ENCODE peak calls at places on chromosomes 3 and 15, in five cellular contexts. S, Q, N, C and M are unnamed samples.

GRCh38 chr15:85702321-85703230 is 92.1 kb downstream of the KLHL25 start:
- DNase-seq in S (no peak), Q (no peak), N (no peak), C (no peak), M (no peak)

GRCh38 chr15:22884344-22884743 is 45.9 kb downstream of the NIPA2 start:
- DNase-seq in S (no peak), Q (no peak), N (no peak), C (no peak), M (no peak)

GRCh38 chr3:66376568-66376967 is 124.3 kb downstream of the LRIG1 start:
- DNase-seq in S (no peak), Q (no peak), N (peak; percentile 84), C (peak; percentile 50), M (no peak)

GRCh38 chr3:165259518-165260193 is 63.5 kb upstream of the SLITRK3 start:
- DNase-seq in S (no peak), Q (no peak), N (no peak), C (peak; percentile 16), M (no peak)

GRCh38 chr3:105367063-105367405 is 325 bp downstream of the ALCAM start:
- DNase-seq in S (peak; percentile 40), Q (no peak), N (no peak), C (peak; percentile 59), M (peak; percentile 14)

GRCh38 chr3:167246252-167246651 is 133.8 kb downstream of the ZBBX start:
- DNase-seq in S (no peak), Q (no peak), N (no peak), C (no peak), M (no peak)

GRCh38 chr3:136994772-136995516 is 37.2 kb downstream of the IL20RB start:
- DNase-seq in S (peak; percentile 89), Q (peak; percentile 90), N (peak; percentile 94), C (peak; percentile 83), M (peak; percentile 84)

GRCh38 chr3:186605078-186605477 is 7.8 kb upstream of the AHSG start:
- DNase-seq in S (no peak), Q (no peak), N (no peak), C (no peak), M (no peak)

GRCh38 chr15:53307952-53308624 is 451.4 kb downstream of the WDR72 start:
- DNase-seq in S (no peak), Q (no peak), N (no peak), C (no peak), M (no peak)

GRCh38 chr15:31304736-31305365 is 21.8 kb upstream of the KLF13 start:
- DNase-seq in S (no peak), Q (no peak), N (peak; percentile 78), C (no peak), M (no peak)

GRCh38 chr15:73746883-73747282 is 6.3 kb downstream of the INSYN1 start:
- DNase-seq in S (no peak), Q (no peak), N (no peak), C (no peak), M (no peak)

GRCh38 chr15:92797168-92798052 is 102.7 kb upstream of the CHD2 start:
- DNase-seq in S (no peak), Q (no peak), N (no peak), C (no peak), M (no peak)

GRCh38 chr3:161314836-161315391 is 56.4 kb downstream of the SPTSSB start:
- DNase-seq in S (no peak), Q (no peak), N (no peak), C (no peak), M (no peak)

GRCh38 chr3:27317096-27317495 is 52.1 kb downstream of the NEK10 start:
- DNase-seq in S (no peak), Q (no peak), N (no peak), C (no peak), M (no peak)

GRCh38 chr3:48859188-48859587 is 11.5 kb upstream of the PRKAR2A start:
- DNase-seq in S (no peak), Q (peak; percentile 45), N (no peak), C (no peak), M (no peak)

GRCh38 chr3:14539384-14540208 is 546 bp downstream of the GRIP2 start:
- DNase-seq in S (no peak), Q (peak; percentile 55), N (no peak), C (no peak), M (no peak)

GRCh38 chr3:16060358-16060852 is 114.1 kb upstream of the GALNT15 start:
- DNase-seq in S (no peak), Q (peak; percentile 86), N (peak; percentile 94), C (no peak), M (no peak)

GRCh38 chr3:184539801-184540440 is 21.7 kb upstream of the EPHB3 start:
- DNase-seq in S (no peak), Q (no peak), N (peak; percentile 37), C (no peak), M (no peak)

GRCh38 chr3:45100998-45101407 is 45.2 kb downstream of the CDCP1 start:
- DNase-seq in S (no peak), Q (no peak), N (no peak), C (no peak), M (no peak)

GRCh38 chr15:81752974-81753373 is 292.8 kb downstream of the MEX3B start:
- DNase-seq in S (no peak), Q (no peak), N (no peak), C (no peak), M (no peak)

GRCh38 chr15:77579498-77580188 is 53.1 kb downstream of the LINGO1 start:
- DNase-seq in S (no peak), Q (no peak), N (no peak), C (no peak), M (no peak)

GRCh38 chr3:52422669-52423068 is 22.2 kb downstream of the SEMA3G start:
- DNase-seq in S (no peak), Q (no peak), N (no peak), C (no peak), M (no peak)

GRCh38 chr3:150523538-150523937 is 22.8 kb downstream of the SERP1 start:
- DNase-seq in S (no peak), Q (no peak), N (no peak), C (no peak), M (no peak)

GRCh38 chr3:95797081-95797480 is 1017.3 kb upstream of the EPHA6 start:
- DNase-seq in S (no peak), Q (no peak), N (no peak), C (no peak), M (no peak)

GRCh38 chr3:195073866-195074860 is 196.8 kb downstream of the XXYLT1 start:
- DNase-seq in S (peak; percentile 10), Q (peak; percentile 36), N (no peak), C (no peak), M (no peak)

GRCh38 chr15:89760303-89761008 is 9.4 kb upstream of the MESP1 start:
- DNase-seq in S (peak; percentile 87), Q (peak; percentile 90), N (peak; percentile 95), C (peak; percentile 73), M (peak; percentile 86)

GRCh38 chr15:56857828-56858227 is 60.6 kb upstream of the TCF12 start:
- DNase-seq in S (no peak), Q (no peak), N (no peak), C (no peak), M (no peak)

GRCh38 chr3:196979545-196979944 is 10.9 kb upstream of the PIGZ start:
- DNase-seq in S (peak; percentile 18), Q (peak; percentile 70), N (no peak), C (no peak), M (no peak)

GRCh38 chr15:65331811-65332210 is 27.3 kb downstream of the RNU5B-1 start:
- DNase-seq in S (no peak), Q (peak; percentile 20), N (no peak), C (no peak), M (no peak)

GRCh38 chr15:32849769-32850668 is 132.2 kb downstream of the GREM1 start:
- DNase-seq in S (no peak), Q (no peak), N (no peak), C (no peak), M (no peak)

GRCh38 chr3:61448378-61448777 is 113.0 kb upstream of the PTPRG start:
- DNase-seq in S (no peak), Q (no peak), N (no peak), C (no peak), M (peak; percentile 6)

GRCh38 chr3:71692139-71692538 is 33.1 kb downstream of the EIF4E3 start:
- DNase-seq in S (no peak), Q (no peak), N (no peak), C (no peak), M (no peak)

GRCh38 chr3:71685686-71686085 is 39.5 kb downstream of the EIF4E3 start:
- DNase-seq in S (no peak), Q (no peak), N (no peak), C (no peak), M (no peak)

GRCh38 chr3:71688121-71688520 is 37.1 kb downstream of the EIF4E3 start:
- DNase-seq in S (no peak), Q (no peak), N (no peak), C (no peak), M (no peak)

GRCh38 chr3:71690222-71690821 is 34.9 kb downstream of the EIF4E3 start:
- DNase-seq in S (no peak), Q (no peak), N (no peak), C (no peak), M (no peak)

GRCh38 chr3:71689305-71689704 is 35.9 kb downstream of the EIF4E3 start:
- DNase-seq in S (no peak), Q (no peak), N (no peak), C (no peak), M (no peak)
- TF ChIP-seq CTCF in S (no peak), Q (no peak), N (no peak), C (no peak), M (no peak)

DNA sequence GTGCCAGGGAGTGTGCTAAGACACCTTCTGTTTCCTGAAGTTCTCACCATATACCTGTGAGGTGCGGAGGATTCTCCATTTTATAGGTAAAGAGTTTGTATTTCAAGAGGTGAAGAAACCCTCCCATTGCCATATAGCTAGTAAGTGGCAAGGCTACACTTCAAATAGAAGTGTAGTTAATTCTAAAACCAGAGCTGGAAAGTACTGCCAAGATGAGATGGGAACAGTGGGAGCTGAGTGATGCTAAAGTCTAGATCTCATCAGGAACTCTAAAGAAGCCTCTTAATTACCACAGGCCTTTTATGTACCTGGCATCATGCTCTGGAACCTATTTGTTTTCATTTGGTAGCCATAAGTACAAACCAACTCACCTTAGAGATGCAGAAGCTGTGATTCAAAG is 98.6 kb upstream of the NUDT16 start:
- DNase-seq in S (no peak), Q (no peak), N (no peak), C (no peak), M (no peak)
- H3K4me1 ChIP-seq in S (no peaks in the 10 kb centered on the region), Q (peaks cover 32% of the 10 kb centered on the region), N (no peaks in the 10 kb centered on the region), C (no peaks in the 10 kb centered on the region), M (peaks cover 6% of the 10 kb centered on the region)

GRCh38 chr15:101489236-101489632 is 273 bp downstream of the PCSK6 start:
- DNase-seq in S (peak; percentile 60), Q (peak; percentile 83), N (no peak), C (peak; percentile 44), M (peak; percentile 57)
- TF ChIP-seq CTCF in S (no peak), Q (no peak), N (peak; percentile 3), C (no peak), M (no peak)

GRCh38 chr15:60374209-60374608 is 23.6 kb downstream of the ANXA2 start:
- DNase-seq in S (no peak), Q (no peak), N (no peak), C (no peak), M (no peak)
- H3K4me1 ChIP-seq in S (peaks cover 71% of the 10 kb centered on the region), Q (peaks cover 92% of the 10 kb centered on the region), N (peaks cover 84% of the 10 kb centered on the region), C (peaks cover 23% of the 10 kb centered on the region), M (peaks cover 3% of the 10 kb centered on the region)